ENCODE peak calls at places on chromosome 17, in eight cellular contexts. S is GM23338, Q is K562, C is HCT116, V is H1, T is GM12878, A is endothelial cell of umbilical vein, B is HepG2. Y is an unnamed sample. For H3K4me1, the result is how much of the 10 kb centered on the place peaks cover.

GRCh38 chr17:70060415-70060814 is 14.6 kb upstream of the KCNJ16 start:
- DNase-seq in S (no peak), Q (no peak), C (no peak), V (no peak), T (no peak), A (no peak), B (no peak), Y (no peak)

GRCh38 chr17:75684249-75684648 is 17.1 kb downstream of the SAP30BP start:
- DNase-seq in S (no peak), Q (no peak), C (no peak), V (no peak), T (no peak), A (peak), B (no peak), Y (no peak)

GRCh38 chr17:33459078-33459940 is 166.2 kb upstream of the ASIC2 start:
- DNase-seq in S (peak), Q (no peak), C (no peak), V (no peak), T (peak), A (no peak), B (no peak), Y (no peak)

GRCh38 chr17:31587462-31587861 is 196.0 kb downstream of the RAB11FIP4 start:
- DNase-seq in S (no peak), Q (no peak), C (no peak), V (no peak), T (no peak), A (no peak), B (no peak), Y (no peak)

GRCh38 chr17:5419959-5420653 is at the start of gene RPAIN:
- DNase-seq in S (peak), Q (peak), C (peak), V (peak), T (no peak), A (no peak), B (peak), Y (peak)

GRCh38 chr17:53924530-53925455 is 102.1 kb downstream of the KIF2B start:
- DNase-seq in S (peak), Q (no peak), C (no peak), V (no peak), T (no peak), A (no peak), B (peak), Y (no peak)

GRCh38 chr17:64103751-64104364 is 26.1 kb downstream of the ERN1 start:
- DNase-seq in S (no peak), Q (no peak), C (peak), V (no peak), T (peak), A (no peak), B (no peak), Y (no peak)

GRCh38 chr17:72471296-72471695 is 350.5 kb downstream of the SOX9 start:
- DNase-seq in S (no peak), Q (no peak), C (no peak), V (no peak), T (no peak), A (no peak), B (no peak), Y (no peak)

GRCh38 chr17:63558441-63558840 is 8.2 kb downstream of the DCAF7 start:
- DNase-seq in S (no peak), Q (no peak), C (no peak), V (no peak), T (no peak), A (no peak), B (no peak), Y (no peak)

GRCh38 chr17:73396429-73397277 is 84.9 kb upstream of the CDC42EP4 start:
- DNase-seq in S (no peak), Q (no peak), C (no peak), V (no peak), T (no peak), A (no peak), B (peak), Y (no peak)

GRCh38 chr17:2695961-2696760 is 15.4 kb downstream of the CLUH start:
- DNase-seq in S (no peak), Q (no peak), C (no peak), V (no peak), T (no peak), A (no peak), B (no peak), Y (peak)

GRCh38 chr17:41777579-41778188 is 8.8 kb downstream of the JUP start:
- DNase-seq in S (no peak), Q (no peak), C (no peak), V (no peak), T (no peak), A (peak), B (peak), Y (peak)

GRCh38 chr17:43905985-43906852 is 1.1 kb downstream of the MPP2 start:
- DNase-seq in S (peak), Q (peak), C (no peak), V (peak), T (no peak), A (no peak), B (peak), Y (peak)

GRCh38 chr17:81722184-81723120 is 10.4 kb downstream of the SLC25A10 start:
- DNase-seq in S (no peak), Q (peak), C (no peak), V (peak), T (no peak), A (no peak), B (no peak), Y (peak)

GRCh38 chr17:59641799-59642484 is 22.2 kb downstream of the CLTC start:
- DNase-seq in S (no peak), Q (no peak), C (no peak), V (no peak), T (peak), A (no peak), B (no peak), Y (no peak)

GRCh38 chr17:80455328-80455710 is 21.1 kb downstream of the NPTX1 start:
- DNase-seq in S (peak), Q (no peak), C (peak), V (no peak), T (no peak), A (no peak), B (peak), Y (peak)

GRCh38 chr17:54117452-54117851 is 294.7 kb downstream of the KIF2B start:
- DNase-seq in S (peak), Q (no peak), C (no peak), V (no peak), T (no peak), A (no peak), B (no peak), Y (no peak)

GRCh38 chr17:82865274-82865673 is 25.5 kb upstream of the ZNF750 start:
- DNase-seq in S (no peak), Q (no peak), C (no peak), V (no peak), T (no peak), A (no peak), B (no peak), Y (no peak)

GRCh38 chr17:82863646-82863940 is 23.8 kb upstream of the ZNF750 start:
- DNase-seq in S (no peak), Q (no peak), C (no peak), V (no peak), T (no peak), A (no peak), B (no peak), Y (no peak)

GRCh38 chr17:82862758-82863645 is 23.2 kb upstream of the ZNF750 start:
- DNase-seq in S (no peak), Q (peak), C (no peak), V (no peak), T (no peak), A (no peak), B (no peak), Y (no peak)

GRCh38 chr17:82864721-82865240 is 25.0 kb upstream of the ZNF750 start:
- DNase-seq in S (no peak), Q (no peak), C (no peak), V (no peak), T (no peak), A (no peak), B (no peak), Y (no peak)

GRCh38 chr17:82863941-82864720 is 24.3 kb upstream of the ZNF750 start:
- DNase-seq in S (no peak), Q (peak), C (peak), V (no peak), T (peak), A (peak), B (no peak), Y (peak)
- TF ChIP-seq POLR2AphosphoS5 in S (no peak), Q (no peak), C (peak), V (no peak), T (peak), A (no peak), B (no peak), Y (peak)

GRCh38 chr17:58387834-58388233 is 29.5 kb downstream of the RNF43 start:
- DNase-seq in S (no peak), Q (no peak), C (peak), V (no peak), T (no peak), A (no peak), B (no peak), Y (no peak)

GRCh38 chr17:58386708-58387107 is 30.6 kb downstream of the RNF43 start:
- DNase-seq in S (no peak), Q (no peak), C (no peak), V (no peak), T (no peak), A (no peak), B (no peak), Y (no peak)

GRCh38 chr17:58383892-58384462 is 32.0 kb upstream of the SUPT4H1 start:
- DNase-seq in S (no peak), Q (no peak), C (no peak), V (peak), T (no peak), A (no peak), B (peak), Y (no peak)

GRCh38 chr17:58384900-58385299 is 32.4 kb downstream of the RNF43 start:
- DNase-seq in S (no peak), Q (no peak), C (no peak), V (no peak), T (no peak), A (no peak), B (no peak), Y (no peak)

DNA sequence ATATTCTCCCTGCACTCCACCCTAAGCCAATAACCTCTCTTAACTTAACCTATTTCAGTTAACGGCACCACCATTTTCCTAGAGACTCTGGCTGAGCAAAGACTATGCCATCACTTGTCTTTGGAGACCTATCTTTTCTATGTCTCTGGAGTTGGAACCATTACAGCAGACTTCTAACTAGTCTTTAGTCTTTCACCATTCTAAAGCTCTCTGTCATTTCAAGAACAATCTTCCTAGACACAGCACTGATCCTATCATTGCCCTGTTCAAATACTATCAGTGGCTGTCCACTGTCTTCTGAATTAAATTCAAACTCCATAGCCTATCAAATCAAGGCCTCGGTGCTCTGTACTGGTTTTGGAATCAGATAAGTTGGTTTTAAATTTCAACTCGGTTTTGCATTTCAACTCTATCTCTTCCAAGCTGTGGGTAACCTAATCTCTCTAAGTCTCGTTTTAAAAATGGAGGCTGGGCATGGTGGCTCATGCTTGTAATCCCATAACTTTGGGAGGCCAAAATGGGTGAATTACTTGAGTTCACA is 31.9 kb downstream of the RNF43 start:
- DNase-seq in S (no peak), Q (no peak), C (no peak), V (no peak), T (no peak), A (no peak), B (no peak), Y (no peak)
- H3K4me1 ChIP-seq in S (under half), Q (under half), C (half or more), V (under half), T (under half), A (under half), B (half or more), Y (under half)

DNA sequence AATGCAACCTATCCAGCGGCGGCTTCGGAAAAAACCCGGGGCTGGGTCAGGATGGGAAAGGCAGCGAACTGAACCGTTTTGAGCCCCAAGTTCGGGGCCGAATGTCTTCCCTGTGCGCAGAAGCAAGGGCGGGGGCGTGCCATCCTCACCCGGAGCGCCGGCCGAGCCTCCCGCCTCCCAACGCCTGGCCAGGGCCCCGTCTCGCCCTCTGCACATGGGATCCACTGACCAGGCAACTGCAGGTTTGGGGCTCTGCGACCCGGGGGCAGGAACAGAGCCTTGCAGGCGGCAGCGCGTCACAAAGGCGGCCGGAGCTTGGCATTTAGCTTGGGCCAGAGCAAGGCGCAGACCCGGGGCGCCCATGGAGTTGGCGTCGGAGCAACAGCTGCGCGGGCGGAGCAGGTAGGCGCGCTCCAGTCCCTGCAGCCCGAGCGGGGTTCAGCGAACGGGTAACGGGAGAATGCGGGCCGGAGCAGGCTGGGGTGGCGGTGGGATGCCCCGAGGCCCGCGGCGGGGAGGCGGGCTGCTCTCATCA is at the start of gene FBXO39:
- DNase-seq in S (peak), Q (no peak), C (no peak), V (peak), T (no peak), A (no peak), B (no peak), Y (no peak)
- H3K4me2 ChIP-seq in S (peak), Q (no peak), C (no peak), V (peak), T (no peak), A (no peak), B (no peak), Y (no peak)

GRCh38 chr17:4204676-4205075 is 59.1 kb downstream of the ANKFY1 start:
- DNase-seq in S (no peak), Q (no peak), C (no peak), V (no peak), T (no peak), A (peak), B (no peak), Y (no peak)
- TF ChIP-seq POLR2AphosphoS5 in S (no peak), Q (no peak), C (no peak), V (no peak), T (no peak), A (no peak), B (no peak), Y (no peak)

GRCh38 chr17:67053438-67054000 is 9.2 kb downstream of the CACNG1 start:
- DNase-seq in S (no peak), Q (no peak), C (no peak), V (no peak), T (no peak), A (no peak), B (no peak), Y (peak)
- H3K4me1 ChIP-seq in S (under half), Q (under half), C (under half), V (under half), T (under half), A (under half), B (under half), Y (under half)

GRCh38 chr17:6474376-6474775 is 30.1 kb downstream of the PIMREG start:
- DNase-seq in S (no peak), Q (no peak), C (no peak), V (no peak), T (no peak), A (no peak), B (no peak), Y (no peak)

GRCh38 chr17:6476834-6477210 is 32.6 kb downstream of the PIMREG start:
- DNase-seq in S (no peak), Q (peak), C (no peak), V (no peak), T (no peak), A (no peak), B (no peak), Y (no peak)

GRCh38 chr17:6474906-6475305 is 30.7 kb downstream of the PIMREG start:
- DNase-seq in S (no peak), Q (no peak), C (no peak), V (no peak), T (no peak), A (no peak), B (no peak), Y (no peak)

GRCh38 chr17:6476061-6476833 is 32.0 kb downstream of the PIMREG start:
- DNase-seq in S (no peak), Q (peak), C (no peak), V (no peak), T (no peak), A (no peak), B (no peak), Y (no peak)

GRCh38 chr17:6475411-6475810 is 31.2 kb downstream of the PIMREG start:
- DNase-seq in S (no peak), Q (no peak), C (no peak), V (no peak), T (no peak), A (no peak), B (no peak), Y (no peak)
- H3K4me2 ChIP-seq in S (no peak), Q (no peak), C (no peak), V (no peak), T (no peak), A (no peak), B (no peak), Y (no peak)

GRCh38 chr17:48555183-48555615 is 10.3 kb upstream of the HOXB2 start:
- DNase-seq in S (no peak), Q (no peak), C (no peak), V (no peak), T (no peak), A (peak), B (no peak), Y (no peak)
- TF ChIP-seq POLR2AphosphoS5 in S (no peak), Q (peak), C (no peak), V (no peak), T (no peak), A (no peak), B (no peak), Y (no peak)